ENCODE peak calls at places on chromosomes 2 and 18, in five cellular contexts. B is WTC11; J is NCI-H526; Y is activated naive CD4-positive, alpha-beta T cell treated with anti-CD3 and anti-CD28 coated beads, Interleukin-2, amount 50 U/mL, for 16 hours; S is pulmonary artery endothelial cell. C is an unnamed sample.

GRCh38 chr2:238433941-238434845 is 7.5 kb downstream of the ASB1 start:
- DNase-seq in J (no peak), B (no peak), Y (no peak), S (no peak), C (no peak)

GRCh38 chr2:231052494-231053451 is 3.9 kb upstream of the PSMD1 start:
- DNase-seq in B (peak), Y (peak), S (peak), J (peak), C (peak)

GRCh38 chr2:239880396-239880795 is 144.7 kb downstream of the NDUFA10 start:
- DNase-seq in Y (no peak), B (no peak), J (no peak), S (no peak), C (no peak)

GRCh38 chr2:127379712-127380355 is 7.9 kb downstream of the MAP3K2 start:
- DNase-seq in Y (no peak), S (no peak), J (no peak), B (no peak), C (no peak)

GRCh38 chr2:98757904-98758421 is 27.0 kb upstream of the MGAT4A start:
- DNase-seq in S (peak), B (no peak), J (no peak), Y (no peak), C (peak)

GRCh38 chr2:16350211-16350610 is 315.4 kb downstream of the CYRIA start:
- DNase-seq in J (no peak), B (no peak), Y (no peak), S (no peak), C (no peak)

GRCh38 chr2:170824526-170825015 is 7.9 kb downstream of the GAD1 start:
- DNase-seq in J (no peak), Y (no peak), S (no peak), B (no peak), C (no peak)

GRCh38 chr2:11750422-11750821 is 4.0 kb downstream of the LPIN1 start:
- DNase-seq in S (no peak), Y (peak), B (no peak), J (peak), C (no peak)

GRCh38 chr2:178429336-178429735 is 21.6 kb downstream of the PRKRA start:
- DNase-seq in Y (no peak), J (no peak), S (no peak), B (no peak), C (no peak)

GRCh38 chr2:29001791-29002190 is 20.7 kb downstream of the TOGARAM2 start:
- DNase-seq in Y (no peak), J (no peak), S (no peak), B (no peak), C (no peak)

GRCh38 chr2:171991027-171991426 is 8.7 kb upstream of the METAP1D start:
- DNase-seq in Y (no peak), S (no peak), J (no peak), B (no peak), C (no peak)

GRCh38 chr18:57744211-57744694 is 58.9 kb downstream of the ATP8B1 start:
- DNase-seq in Y (no peak), S (peak), B (no peak), J (no peak), C (no peak)

GRCh38 chr2:62604336-62604735 is 98.3 kb upstream of the TMEM17 start:
- DNase-seq in Y (no peak), B (no peak), S (no peak), J (no peak), C (no peak)

GRCh38 chr2:191650896-191651773 is 26.8 kb upstream of the NABP1 start:
- DNase-seq in J (no peak), B (no peak), S (no peak), Y (no peak), C (no peak)

GRCh38 chr18:79529991-79530390 is 134.3 kb downstream of the NFATC1 start:
- DNase-seq in B (peak), J (no peak), Y (no peak), S (no peak), C (no peak)

C was measured in HT-29.